ENCODE peak calls at places on chromosome X, in seven cellular contexts. R is uterus, L is tibial nerve, O is heart left ventricle, K is body of pancreas, X is breast epithelium, B is lower leg skin. U is an unnamed sample.

GRCh38 chrX:49257074-49257790 is 7.3 kb downstream of the FOXP3 start:
- DNase-seq in R (no peak), L (no peak), O (no peak), K (no peak), X (no peak), B (no peak), U (no peak)

GRCh38 chrX:31036895-31037294 is 34.9 kb downstream of the FTHL17 start:
- DNase-seq in R (peak; percentile 18), L (peak; percentile 11), O (no peak), K (peak; percentile 61), X (no peak), B (no peak), U (peak; percentile 64)

GRCh38 chrX:8711401-8711800 is 20.5 kb downstream of the ANOS1 start:
- DNase-seq in R (no peak), L (no peak), O (no peak), K (no peak), X (no peak), B (no peak), U (no peak)

GRCh38 chrX:71989768-71990167 is 79.1 kb downstream of the NHSL2 start:
- DNase-seq in R (no peak), L (peak; percentile 27), O (no peak), K (peak; percentile 40), X (no peak), B (peak; percentile 86), U (no peak)

GRCh38 chrX:15600745-15601144 is at the start of gene ACE2:
- DNase-seq in R (no peak), L (no peak), O (no peak), K (no peak), X (no peak), B (no peak), U (no peak)

GRCh38 chrX:149512225-149512885 is 7.2 kb upstream of the IDS start:
- DNase-seq in R (peak; percentile 27), L (no peak), O (no peak), K (peak; percentile 71), X (no peak), B (peak; percentile 87), U (peak; percentile 63)

GRCh38 chrX:140661657-140662056 is 47.9 kb upstream of the LINC00632 start:
- DNase-seq in R (no peak), L (no peak), O (no peak), K (no peak), X (no peak), B (no peak), U (no peak)

GRCh38 chrX:15653961-15654360 is 10.6 kb downstream of the CLTRN start:
- DNase-seq in R (no peak), L (no peak), O (no peak), K (no peak), X (no peak), B (no peak), U (no peak)

GRCh38 chrX:71917621-71918341 is 7.1 kb downstream of the NHSL2 start:
- DNase-seq in R (peak; percentile 30), L (no peak), O (no peak), K (no peak), X (no peak), B (no peak), U (no peak)

GRCh38 chrX:14505648-14506047 is 23.7 kb upstream of the GLRA2 start:
- DNase-seq in R (no peak), L (no peak), O (no peak), K (no peak), X (no peak), B (no peak), U (no peak)

GRCh38 chrX:34655496-34656258 is 1.4 kb downstream of the TMEM47 start:
- DNase-seq in R (peak; percentile 15), L (no peak), O (no peak), K (no peak), X (no peak), B (no peak), U (no peak)

GRCh38 chrX:19799319-19800182 is 87.8 kb downstream of the SH3KBP1 start:
- DNase-seq in R (no peak), L (no peak), O (no peak), K (peak; percentile 5), X (no peak), B (no peak), U (no peak)

GRCh38 chrX:40471965-40472648 is 108.7 kb upstream of the ATP6AP2 start:
- DNase-seq in R (peak; percentile 26), L (no peak), O (no peak), K (peak; percentile 74), X (peak; percentile 42), B (no peak), U (peak; percentile 50)

GRCh38 chrX:144637731-144638130 is 609.6 kb upstream of the SPANXN1 start:
- DNase-seq in R (no peak), L (no peak), O (no peak), K (no peak), X (no peak), B (no peak), U (no peak)

GRCh38 chrX:123975180-123975579 is 13.7 kb downstream of the STAG2 start:
- DNase-seq in R (no peak), L (no peak), O (no peak), K (peak; percentile 15), X (no peak), B (peak; percentile 56), U (no peak)

GRCh38 chrX:115311666-115312065 is 22.2 kb downstream of the LUZP4 start:
- DNase-seq in R (no peak), L (no peak), O (no peak), K (peak; percentile 7), X (no peak), B (no peak), U (peak; percentile 59)

GRCh38 chrX:17294561-17294960 is 80.4 kb upstream of the NHS start:
- DNase-seq in R (no peak), L (no peak), O (no peak), K (no peak), X (no peak), B (no peak), U (no peak)

GRCh38 chrX:72271091-72271490 is 6.0 kb downstream of the RPS4X start:
- DNase-seq in R (no peak), L (no peak), O (no peak), K (no peak), X (no peak), B (no peak), U (no peak)

GRCh38 chrX:150200820-150201287 is 162.3 kb upstream of the MAMLD1 start:
- DNase-seq in R (peak; percentile 50), L (peak; percentile 18), O (peak; percentile 67), K (peak; percentile 79), X (peak; percentile 65), B (peak; percentile 91), U (no peak)

GRCh38 chrX:727738-728621 is 97.4 kb downstream of the SHOX start:
- DNase-seq in R (no peak), L (no peak), O (no peak), K (no peak), X (no peak), B (no peak), U (no peak)

DNA sequence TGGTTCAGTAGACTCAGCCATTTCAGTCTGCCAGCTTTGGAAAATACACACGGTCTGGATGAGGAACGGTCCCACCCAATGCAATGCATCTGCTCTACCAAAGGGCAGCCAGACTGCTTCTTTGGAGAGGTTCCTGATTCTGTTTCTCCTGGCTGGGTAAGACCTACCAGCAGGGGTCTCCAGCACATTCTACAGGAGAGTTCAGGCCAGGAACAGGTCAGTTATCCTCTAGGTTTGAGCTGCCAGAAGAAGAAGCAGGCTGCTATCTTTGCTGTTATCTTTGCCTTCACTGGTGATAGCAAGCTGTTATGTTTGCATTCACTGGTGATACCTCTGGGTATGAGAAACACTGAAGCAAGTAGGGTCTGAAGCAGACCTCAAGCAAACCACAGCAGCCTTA is 45.5 kb upstream of the PBDC1 start:
- DNase-seq in R (no peak), L (no peak), O (no peak), K (no peak), X (no peak), B (no peak), U (no peak)
- TF ChIP-seq POLR2A in R (no peak), L (no peak), O (no peak), K (no peak), X (no peak), B (no peak), U (no peak)

GRCh38 chrX:74451450-74452198 is 30.3 kb downstream of the SLC16A2 start:
- DNase-seq in R (no peak), L (no peak), O (no peak), K (no peak), X (no peak), B (no peak), U (no peak)

GRCh38 chrX:74449937-74450330 is 28.6 kb downstream of the SLC16A2 start:
- DNase-seq in R (no peak), L (no peak), O (no peak), K (no peak), X (no peak), B (no peak), U (no peak)

GRCh38 chrX:74448669-74449068 is 27.4 kb downstream of the SLC16A2 start:
- DNase-seq in R (no peak), L (no peak), O (no peak), K (no peak), X (no peak), B (no peak), U (no peak)

GRCh38 chrX:74450803-74451449 is 29.6 kb downstream of the SLC16A2 start:
- DNase-seq in R (no peak), L (no peak), O (no peak), K (peak; percentile 16), X (no peak), B (no peak), U (no peak)

DNA sequence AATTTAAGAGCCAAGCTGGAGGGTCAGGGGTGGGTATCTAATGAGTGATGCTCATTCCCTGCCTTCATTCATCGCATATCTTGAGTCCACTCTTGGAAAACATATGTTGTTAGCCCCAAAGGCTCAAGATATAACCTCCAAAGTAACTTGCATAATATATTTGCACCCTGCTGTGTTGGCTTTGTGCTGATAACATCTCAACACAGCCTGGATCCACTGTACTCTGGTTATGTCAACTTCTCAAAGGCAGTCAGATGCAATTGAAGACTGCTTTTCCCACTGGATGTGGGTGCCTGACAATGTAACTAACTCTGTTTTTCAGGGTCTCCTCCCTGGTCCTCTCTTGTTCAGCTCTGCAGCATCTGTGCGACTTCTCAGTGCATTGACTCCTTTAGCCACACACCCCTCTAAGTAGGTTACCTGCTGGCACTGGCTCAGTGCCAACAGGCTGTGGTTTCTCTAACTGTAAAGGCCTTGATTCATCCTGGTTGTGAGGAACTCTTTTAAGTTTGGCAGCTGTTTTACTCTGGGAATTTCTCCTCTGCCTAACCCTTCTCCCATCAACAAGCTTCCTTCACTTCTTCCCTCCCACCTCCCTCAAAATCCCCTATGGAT is 28.1 kb downstream of the SLC16A2 start:
- DNase-seq in R (no peak), L (no peak), O (no peak), K (peak; percentile 3), X (peak; percentile 24), B (no peak), U (no peak)
- H3K4me3 ChIP-seq in R (no peak overlapping the region), L (no peak overlapping the region), O (no peak overlapping the region), K (no peak overlapping the region), X (no peak overlapping the region), B (no peak overlapping the region), U (no peak overlapping the region)

GRCh38 chrX:57651169-57651919 is 28.7 kb downstream of the NLRP2B start:
- DNase-seq in R (no peak), L (no peak), O (no peak), K (no peak), X (no peak), B (no peak), U (no peak)
- TF ChIP-seq POLR2A in R (no peak), L (no peak), O (no peak), K (no peak), X (no peak), B (no peak), U (no peak)

DNA sequence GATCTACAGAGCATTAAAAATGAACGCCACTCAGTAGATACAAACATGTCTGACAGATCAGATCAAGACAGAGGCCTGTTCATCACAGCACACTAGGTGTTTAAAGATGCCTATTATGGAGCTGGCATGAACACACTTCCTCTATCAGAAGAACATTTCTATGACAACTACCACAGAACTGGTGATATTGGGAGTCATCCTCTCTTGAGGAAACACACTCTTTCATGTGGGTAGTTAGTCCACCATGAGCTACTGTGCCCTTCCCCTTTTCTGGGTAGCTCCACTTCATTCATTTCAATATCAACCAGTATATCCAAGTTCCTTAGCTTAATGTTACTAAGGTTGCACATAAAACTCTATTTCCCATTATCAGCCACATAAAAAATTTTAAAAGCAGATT is 46.7 kb downstream of the MAOB start:
- DNase-seq in R (no peak), L (no peak), O (no peak), K (no peak), X (no peak), B (no peak), U (no peak)
- H3K4me3 ChIP-seq in R (no peak overlapping the region), L (no peak overlapping the region), O (no peak overlapping the region), K (no peak overlapping the region), X (no peak overlapping the region), B (no peak overlapping the region), U (no peak overlapping the region)